ENCODE peak calls at places on chromosomes 4 and X, in four cellular contexts. D is right lobe of liver, Q is astrocyte of the cerebellum, U is fibroblast of the aortic adventitia. E is an unnamed sample.

GRCh38 chrX:130895299-130895698 is 7.7 kb downstream of the ENOX2 start:
- DNase-seq in D (no peak), Q (no peak), U (peak; percentile 65), E (peak; percentile 79)

GRCh38 chrX:130120746-130121504 is 10.6 kb upstream of the ELF4 start:
- DNase-seq in D (peak; percentile 72), Q (no peak), U (peak; percentile 91), E (peak; percentile 80)

GRCh38 chr4:142909908-142910307 is 63.8 kb upstream of the INPP4B start:
- DNase-seq in D (no peak), Q (no peak), U (no peak), E (no peak)

GRCh38 chrX:2710041-2710471 is 19.0 kb downstream of the CD99 start:
- DNase-seq in D (no peak), Q (no peak), U (peak; percentile 77), E (peak; percentile 91)

GRCh38 chr4:183912585-183912984 is 7.5 kb downstream of the STOX2 start:
- DNase-seq in D (no peak), Q (no peak), U (peak; percentile 2), E (no peak)

GRCh38 chrX:103396186-103396585 is 19.8 kb downstream of the BEX3 start:
- DNase-seq in D (no peak), Q (no peak), U (peak; percentile 18), E (no peak)

GRCh38 chrX:65707153-65707552 is 39.7 kb downstream of the MSN start:
- DNase-seq in D (no peak), Q (no peak), U (no peak), E (peak; percentile 33)

GRCh38 chr4:23934223-23934622 is 44.4 kb upstream of the PPARGC1A start:
- DNase-seq in D (no peak), Q (no peak), U (no peak), E (no peak)

GRCh38 chr4:88390128-88390527 is 11.5 kb downstream of the HERC6 start:
- DNase-seq in D (no peak), Q (no peak), U (no peak), E (no peak)

GRCh38 chrX:150848914-150849365 is 49.5 kb downstream of the CD99L2 start:
- DNase-seq in D (peak; percentile 54), Q (no peak), U (no peak), E (no peak)

GRCh38 chr4:73251384-73251783 is 7.2 kb downstream of the ANKRD17 start:
- DNase-seq in D (no peak), Q (no peak), U (no peak), E (peak; percentile 25)

GRCh38 chrX:123803331-123803983 is 56.4 kb upstream of the XIAP start:
- DNase-seq in D (no peak), Q (no peak), U (peak; percentile 70), E (peak; percentile 65)

GRCh38 chr4:71689822-71690221 is 94.1 kb downstream of the GC start:
- DNase-seq in D (no peak), Q (no peak), U (no peak), E (peak; percentile 23)

GRCh38 chr4:128823025-128823661 is 13.6 kb downstream of the JADE1 start:
- DNase-seq in D (no peak), Q (peak; percentile 60), U (peak; percentile 93), E (peak; percentile 78)

GRCh38 chr4:173272987-173273386 is 61.2 kb downstream of the HMGB2 start:
- DNase-seq in D (no peak), Q (no peak), U (peak; percentile 34), E (peak; percentile 72)

GRCh38 chrX:136166221-136166855 is 19.0 kb downstream of the FHL1 start:
- DNase-seq in D (no peak), Q (no peak), U (peak; percentile 66), E (peak; percentile 58)

GRCh38 chr4:38669233-38669632 is 5.2 kb downstream of the KLF3 start:
- DNase-seq in D (no peak), Q (no peak), U (peak; percentile 42), E (peak; percentile 56)

GRCh38 chr4:8315343-8316250 is 46.0 kb downstream of the HTRA3 start:
- DNase-seq in D (no peak), Q (peak; percentile 59), U (peak; percentile 80), E (peak; percentile 83)

GRCh38 chrX:38175140-38175539 is 45.5 kb downstream of the SRPX start:
- DNase-seq in D (peak; percentile 29), Q (no peak), U (no peak), E (no peak)

GRCh38 chrX:129706395-129707072 is 32.2 kb upstream of the XPNPEP2 start:
- DNase-seq in D (peak; percentile 25), Q (no peak), U (no peak), E (no peak)

GRCh38 chr4:13264126-13264525 is 220.0 kb downstream of the RAB28 start:
- DNase-seq in D (no peak), Q (no peak), U (no peak), E (no peak)

GRCh38 chrX:138874271-138874670 is 162.8 kb upstream of the FGF13 start:
- DNase-seq in D (no peak), Q (no peak), U (no peak), E (no peak)

GRCh38 chr4:2080429-2081300 is 21.5 kb downstream of the NAT8L start:
- DNase-seq in D (no peak), Q (no peak), U (no peak), E (no peak)

GRCh38 chr4:1474126-1475090 is 68.2 kb upstream of the NKX1-1 start:
- DNase-seq in D (no peak), Q (no peak), U (no peak), E (no peak)

GRCh38 chr4:57147335-57148060 is 37.3 kb upstream of the IGFBP7 start:
- DNase-seq in D (no peak), Q (no peak), U (peak; percentile 93), E (peak; percentile 89)

GRCh38 chrX:25524150-25524549 is 508.4 kb upstream of the ARX start:
- DNase-seq in D (peak; percentile 26), Q (no peak), U (peak; percentile 62), E (peak; percentile 77)

GRCh38 chr4:162847945-162848549 is 318.6 kb downstream of the NAF1 start:
- DNase-seq in D (no peak), Q (no peak), U (no peak), E (no peak)

GRCh38 chr4:150215601-150216000 is 137.4 kb downstream of the DCLK2 start:
- DNase-seq in D (no peak), Q (no peak), U (no peak), E (no peak)

GRCh38 chrX:108699368-108699767 is 37.0 kb downstream of the IRS4 start:
- DNase-seq in D (no peak), Q (peak; percentile 3), U (peak; percentile 47), E (peak; percentile 53)

GRCh38 chr4:110816367-110816766 is 193.5 kb upstream of the PITX2 start:
- DNase-seq in D (no peak), Q (no peak), U (peak; percentile 13), E (no peak)

GRCh38 chr4:42600578-42600977 is 56.3 kb downstream of the ATP8A1 start:
- DNase-seq in D (no peak), Q (no peak), U (no peak), E (no peak)

GRCh38 chr4:8281519-8282133 is 12.1 kb downstream of the HTRA3 start:
- DNase-seq in D (no peak), Q (peak; percentile 97), U (peak; percentile 93), E (peak; percentile 49)

GRCh38 chrX:40245411-40246140 is 147.8 kb upstream of the BCOR start:
- DNase-seq in D (no peak), Q (no peak), U (peak; percentile 71), E (peak; percentile 78)

GRCh38 chr4:158826057-158826456 is 57.2 kb downstream of the FNIP2 start:
- DNase-seq in D (no peak), Q (no peak), U (no peak), E (no peak)

DNA sequence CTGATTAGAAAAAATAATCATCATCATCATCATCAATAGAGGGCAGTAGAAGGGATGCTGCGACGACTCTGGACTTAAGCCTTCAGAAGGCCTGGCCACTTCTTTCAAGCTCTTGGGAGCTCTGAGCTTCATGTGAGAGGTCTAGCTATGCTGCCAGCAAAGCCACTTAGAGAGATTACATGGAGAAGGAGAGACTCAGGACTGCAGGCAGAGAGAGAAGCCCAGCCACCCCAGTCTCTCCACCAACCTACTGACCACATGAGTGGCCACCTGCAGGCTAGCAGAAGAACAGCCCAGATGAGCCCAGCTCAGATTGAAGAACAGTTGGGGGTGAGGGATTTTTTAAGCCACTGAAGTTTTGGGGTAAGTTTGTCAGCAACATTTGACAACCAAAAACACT is 17.1 kb upstream of the TMEM150C start:
- DNase-seq in D (no peak), Q (no peak), U (no peak), E (peak; percentile 4)
- TF ChIP-seq CTCF in D (peak; percentile 14), Q (peak; percentile 30), U (peak; percentile 34), E (peak; percentile 36)

DNA sequence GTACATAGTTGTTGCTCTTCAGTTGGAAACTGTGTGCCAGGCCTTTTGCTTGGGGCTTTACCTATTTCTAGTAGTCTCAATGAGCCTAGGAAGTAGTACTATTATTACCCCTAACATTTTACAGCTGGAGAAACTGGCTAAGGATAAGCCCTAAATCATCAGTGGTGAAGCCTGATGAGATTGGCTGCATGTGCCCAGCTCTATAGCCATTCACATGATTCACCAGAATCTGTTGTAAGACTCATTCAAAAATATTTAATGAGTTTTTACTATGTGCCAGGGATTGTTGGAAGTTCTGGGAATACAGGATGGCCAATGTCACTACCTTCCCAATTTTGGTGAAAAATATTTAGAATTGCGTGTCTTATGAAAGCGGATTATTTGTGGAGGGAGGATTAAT is 2.8 kb downstream of the KIT start:
- DNase-seq in D (no peak), Q (no peak), U (no peak), E (no peak)
- H3K4me3 ChIP-seq in D (no peak overlapping the region), Q (no peak overlapping the region), U (no peak overlapping the region), E (no peak overlapping the region)

DNA sequence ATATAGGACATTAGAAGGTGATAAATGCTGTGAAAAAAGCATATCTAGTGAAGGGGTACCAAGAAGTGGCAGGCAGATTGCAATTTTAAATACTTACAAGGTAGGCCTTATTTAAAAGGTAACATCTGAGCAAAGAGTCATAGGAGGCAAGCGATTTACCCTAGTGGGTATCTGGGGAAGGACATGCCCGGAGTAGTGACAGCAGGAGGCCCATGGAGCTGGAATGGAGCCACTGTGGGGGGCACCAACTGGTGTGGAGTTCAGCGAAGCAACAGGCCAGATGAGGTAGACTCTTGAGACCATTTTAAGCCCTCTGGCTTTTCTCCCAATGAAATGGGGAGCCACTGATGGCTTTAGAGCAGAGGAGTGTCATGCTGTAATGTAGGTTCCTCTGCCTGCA is 37.3 kb downstream of the SEC24D start:
- DNase-seq in D (no peak), Q (no peak), U (no peak), E (no peak)
- TF ChIP-seq CTCF in D (no peak), Q (peak; percentile 31), U (peak; percentile 24), E (peak; percentile 21)

GRCh38 chr4:172127168-172127567 is 314.0 kb downstream of the GALNTL6 start:
- DNase-seq in D (no peak), Q (no peak), U (no peak), E (no peak)

GRCh38 chr4:172125438-172125837 is 312.2 kb downstream of the GALNTL6 start:
- DNase-seq in D (no peak), Q (no peak), U (no peak), E (no peak)

GRCh38 chr4:172129593-172129992 is 316.4 kb downstream of the GALNTL6 start:
- DNase-seq in D (no peak), Q (no peak), U (no peak), E (no peak)

DNA sequence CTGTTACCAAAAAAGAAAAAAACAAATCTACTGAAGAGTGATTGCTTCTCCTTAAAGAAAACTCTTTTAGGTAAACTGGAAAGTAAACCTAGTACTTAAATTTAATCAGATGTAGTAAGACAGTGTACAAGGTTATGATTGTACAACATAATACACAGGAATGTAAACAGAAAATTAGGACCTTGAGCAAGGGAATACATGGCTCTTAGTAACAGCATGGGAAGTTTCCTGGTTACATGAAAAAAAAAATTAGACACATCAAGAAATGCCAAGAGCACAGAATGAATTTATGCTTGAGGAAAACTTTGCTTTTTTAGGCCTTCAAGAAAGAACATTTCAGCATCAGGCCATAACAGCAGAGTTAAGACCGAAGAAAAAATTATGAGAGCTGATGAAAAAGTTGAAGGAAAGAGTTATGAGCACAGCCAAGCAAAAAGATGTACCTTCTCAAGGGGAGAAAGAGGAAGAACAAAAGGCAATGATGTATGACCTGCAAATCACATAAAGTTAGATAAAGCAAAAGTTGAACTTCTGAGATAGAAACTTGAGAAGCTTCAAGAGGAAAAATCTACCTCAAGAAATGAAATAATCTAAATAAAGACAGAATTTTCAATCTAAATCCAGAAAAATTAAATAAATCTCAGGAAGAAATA is 311.6 kb downstream of the GALNTL6 start:
- DNase-seq in D (no peak), Q (no peak), U (no peak), E (no peak)
- H3K4me3 ChIP-seq in D (no peak overlapping the region), Q (no peak overlapping the region), U (no peak overlapping the region), E (no peak overlapping the region)